ENCODE peak calls at places on chromosomes 6 and 20, in six cellular contexts. W is GM12891, T is H1, U is HepG2, B is K562, I is GM12878. D is an unnamed sample.

GRCh38 chr6:155041781-155042279 is 46.7 kb downstream of the TIAM2 start:
- DNase-seq in T (no peak), B (no peak), W (no peak), I (no peak), U (no peak), D (no peak)

GRCh38 chr20:50308513-50309279 is 118.1 kb downstream of the CEBPB start:
- DNase-seq in T (no peak), B (peak; percentile 77), I (no peak), W (no peak), U (peak; percentile 96), D (no peak)

GRCh38 chr6:32152414-32153251 is 894 bp upstream of the PRRT1 start:
- DNase-seq in I (no peak), T (no peak), B (peak; percentile 46), W (no peak), U (no peak), D (no peak)

GRCh38 chr6:167407239-167408064 is 82.6 kb downstream of the TTLL2 start:
- DNase-seq in U (peak; percentile 32), B (no peak), W (no peak), I (no peak), T (peak; percentile 47), D (no peak)

GRCh38 chr6:157767757-157768156 is 55.3 kb upstream of the SNX9 start:
- DNase-seq in U (no peak), B (no peak), I (no peak), W (no peak), T (no peak), D (no peak)

GRCh38 chr6:53635322-53635721 is 30.2 kb downstream of the KLHL31 start:
- DNase-seq in W (no peak), U (peak; percentile 29), B (no peak), I (no peak), T (no peak), D (no peak)

GRCh38 chr6:2744778-2745177 is 5.9 kb downstream of the MYLK4 start:
- DNase-seq in T (no peak), B (no peak), W (no peak), I (no peak), U (no peak), D (no peak)

GRCh38 chr20:57579898-57580447 is 19.1 kb downstream of the PCK1 start:
- DNase-seq in W (no peak), T (no peak), I (no peak), U (no peak), B (no peak), D (no peak)

GRCh38 chr6:62528894-62529526 is 243.0 kb upstream of the KHDRBS2 start:
- DNase-seq in I (no peak), T (no peak), U (no peak), B (no peak), W (no peak), D (no peak)

GRCh38 chr6:136347847-136348246 is 58.2 kb upstream of the BCLAF1 start:
- DNase-seq in I (no peak), T (no peak), B (no peak), U (no peak), W (no peak), D (no peak)

GRCh38 chr20:45340236-45340847 is 7.9 kb downstream of the SDC4 start:
- DNase-seq in I (no peak), U (peak; percentile 92), B (no peak), W (no peak), T (no peak), D (no peak)

GRCh38 chr6:39929733-39930461 is 4.4 kb downstream of the MOCS1 start:
- DNase-seq in I (no peak), T (no peak), B (no peak), W (no peak), U (peak; percentile 26), D (no peak)

GRCh38 chr6:159444073-159444472 is 249.0 kb downstream of the SOD2 start:
- DNase-seq in W (no peak), U (no peak), I (no peak), B (no peak), T (no peak), D (no peak)

GRCh38 chr6:25085761-25086160 is 150.0 kb upstream of the RIPOR2 start:
- DNase-seq in I (no peak), B (no peak), W (no peak), T (no peak), U (no peak), D (no peak)

GRCh38 chr6:134007077-134007476 is 45.3 kb downstream of the SLC2A12 start:
- DNase-seq in U (no peak), T (no peak), I (no peak), W (no peak), B (no peak), D (no peak)

GRCh38 chr6:17015144-17015543 is 86.7 kb upstream of the STMND1 start:
- DNase-seq in U (no peak), T (no peak), I (peak; percentile 13), B (no peak), W (peak; percentile 28), D (no peak)

GRCh38 chr6:73655341-73655917 is 1.6 kb upstream of the SLC17A5 start:
- DNase-seq in T (no peak), U (no peak), W (no peak), I (no peak), B (no peak), D (no peak)

GRCh38 chr6:26249959-26250805 is 114.8 kb upstream of the BTN3A2 start:
- DNase-seq in W (no peak), U (peak; percentile 58), B (peak; percentile 46), I (peak; percentile 97), T (peak; percentile 73), D (no peak)

GRCh38 chr6:11615214-11615602 is 77.7 kb downstream of the TMEM170B start:
- DNase-seq in U (no peak), B (no peak), T (no peak), W (no peak), I (no peak), D (no peak)

GRCh38 chr20:36573103-36573797 is at the start of gene TGIF2:
- DNase-seq in B (peak; percentile 97), U (peak; percentile 92), W (peak; percentile 97), I (peak; percentile 48), T (peak; percentile 95), D (peak; percentile 94)

GRCh38 chr20:36575066-36575743 is 1.8 kb downstream of the TGIF2 start:
- DNase-seq in T (peak; percentile 64), B (peak; percentile 39), W (no peak), I (no peak), U (peak; percentile 73), D (peak; percentile 43)

GRCh38 chr20:36572701-36573102 is 695 bp upstream of the TGIF2 start:
- DNase-seq in T (no peak), W (no peak), U (peak; percentile 65), B (peak; percentile 39), I (no peak), D (no peak)

GRCh38 chr20:36573798-36574277 is 441 bp downstream of the TGIF2 start:
- DNase-seq in W (no peak), T (no peak), U (peak; percentile 48), I (no peak), B (peak; percentile 66), D (peak; percentile 57)

GRCh38 chr20:36574278-36575065 is 1.1 kb downstream of the TGIF2 start:
- DNase-seq in T (peak; percentile 81), W (peak; percentile 54), U (peak; percentile 73), I (no peak), B (peak; percentile 76), D (peak; percentile 48)
- TF ChIP-seq POLR2A in T (peak; percentile 70), W (peak; percentile 16), U (peak; percentile 43), I (peak; percentile 85), B (peak; percentile 74), D (peak; percentile 58)

GRCh38 chr6:84280030-84280429 is 52.6 kb upstream of the CEP162 start:
- DNase-seq in I (no peak), W (no peak), T (no peak), B (no peak), U (no peak), D (no peak)
- TF ChIP-seq TAF1 in I (no peak), W (no peak), T (no peak), B (no peak), U (no peak), D (no peak)

GRCh38 chr6:30518505-30518850 is 29.2 kb downstream of the HLA-E start:
- DNase-seq in I (no peak), T (no peak), B (no peak), W (no peak), U (peak; percentile 20), D (no peak)
- TF ChIP-seq POLR2A in I (no peak), T (no peak), B (no peak), W (no peak), U (no peak), D (no peak)

GRCh38 chr6:84172080-84172479 is 55.4 kb downstream of the CEP162 start:
- DNase-seq in U (peak; percentile 1), B (no peak), W (no peak), I (no peak), T (no peak), D (no peak)
- TF ChIP-seq TAF1 in U (no peak), B (no peak), W (no peak), I (no peak), T (no peak), D (no peak)

GRCh38 chr6:13927203-13927602 is 2.5 kb downstream of the RNF182 start:
- DNase-seq in I (no peak), W (no peak), U (no peak), T (no peak), B (peak; percentile 45), D (no peak)

GRCh38 chr6:13923527-13924145 is 1.1 kb upstream of the RNF182 start:
- DNase-seq in I (no peak), B (peak; percentile 47), T (no peak), W (no peak), U (no peak), D (no peak)

GRCh38 chr6:13924146-13924948 is 405 bp upstream of the RNF182 start:
- DNase-seq in B (peak; percentile 27), T (peak; percentile 87), W (no peak), I (no peak), U (no peak), D (no peak)

GRCh38 chr6:13926378-13926777 is 1.6 kb downstream of the RNF182 start:
- DNase-seq in U (no peak), T (no peak), I (no peak), B (no peak), W (no peak), D (no peak)

GRCh38 chr6:13924949-13925881 is at the start of gene RNF182:
- DNase-seq in U (no peak), W (peak; percentile 70), I (no peak), T (no peak), B (peak; percentile 93), D (peak; percentile 65)
- TF ChIP-seq POLR2A in U (no peak), W (no peak), I (no peak), T (no peak), B (no peak), D (no peak)

DNA sequence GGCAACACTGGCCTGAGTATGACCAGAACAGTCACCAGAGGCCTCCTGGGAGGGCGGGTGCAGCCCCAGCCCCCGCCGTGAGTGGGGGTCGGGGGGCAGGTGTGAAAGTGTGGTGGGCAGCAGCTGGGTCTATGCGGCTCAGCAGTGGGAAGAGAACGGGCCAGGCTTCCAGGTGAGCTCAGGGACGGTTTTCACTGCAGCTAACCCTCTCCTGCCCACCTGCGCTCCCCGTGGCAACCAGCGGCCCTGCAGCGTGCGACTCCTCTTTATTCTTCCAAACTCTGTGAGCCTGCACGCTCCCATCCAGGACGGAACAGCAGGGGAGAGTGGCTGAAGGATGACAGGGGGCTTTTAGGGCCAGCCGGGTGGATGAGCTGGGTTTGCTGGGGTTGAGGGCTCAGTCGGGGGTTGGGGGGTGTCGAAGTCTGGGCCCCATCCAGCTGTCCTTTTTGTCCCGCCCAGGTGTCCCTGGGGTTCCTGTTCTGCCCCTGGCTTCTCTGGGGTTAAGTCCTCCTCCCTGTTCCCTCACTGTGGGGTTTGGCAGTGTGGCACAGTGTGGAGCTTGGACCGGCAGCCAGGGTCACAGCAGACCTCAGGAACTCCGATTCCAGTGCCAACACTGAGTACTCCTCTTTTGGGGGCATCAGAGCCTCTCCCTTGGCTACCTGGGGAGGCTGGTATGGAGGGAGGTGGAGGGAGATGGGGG is 859 bp upstream of the BIRC7 start:
- DNase-seq in B (peak; percentile 51), T (peak; percentile 85), I (no peak), U (peak; percentile 60), W (no peak), D (no peak)
- TF ChIP-seq TAF1 in B (no peak), T (no peak), I (no peak), U (no peak), W (no peak), D (no peak)

D was measured in GM12892.